ENCODE peak calls at places on chromosomes 16 and 17, in nine cellular contexts. B is ovary; N is GM04503; T is NCI-H510A; E is HFFc6; P is stimulated activated CD4-positive, alpha-beta T cell treated with anti-CD3 and anti-CD28 coated beads, TNF-alpha, amount 100 ng/mL, for 1 hour; Z is iris pigment epithelial cell; A is NCI-H1048; R is activated naive CD8-positive, alpha-beta T cell treated with anti-CD3 and anti-CD28 coated beads for 36 hours. C is an unnamed sample.
A peak's percentile ranks its signal among the peaks of the same experiment; 100 is the strongest.

GRCh38 chr17:60161598-60162330 is 12.0 kb downstream of the CA4 start:
- DNase-seq in B (no peak), N (no peak), T (no peak), E (no peak), P (no peak), Z (no peak), A (no peak), R (no peak), C (peak; percentile 85)

GRCh38 chr16:67029249-67030096 is 524 bp downstream of the CBFB start:
- DNase-seq in B (peak; percentile 68), N (no peak), T (no peak), E (peak; percentile 41), P (no peak), Z (peak; percentile 70), A (no peak), R (peak; percentile 68), C (peak; percentile 62)

GRCh38 chr17:44221072-44221861 is 1.8 kb upstream of the UBTF start:
- DNase-seq in B (peak; percentile 76), N (no peak), T (peak; percentile 75), E (peak; percentile 69), P (no peak), Z (peak; percentile 88), A (peak; percentile 37), R (peak; percentile 72), C (no peak)

GRCh38 chr16:84144301-84144858 is 597 bp downstream of the HSDL1 start:
- DNase-seq in B (peak; percentile 33), N (no peak), T (peak; percentile 5), E (no peak), P (no peak), Z (no peak), A (no peak), R (peak; percentile 71), C (no peak)

GRCh38 chr17:80925668-80926067 is 66.0 kb upstream of the CHMP6 start:
- DNase-seq in B (no peak), N (no peak), T (no peak), E (no peak), P (no peak), Z (no peak), A (no peak), R (no peak), C (no peak)

GRCh38 chr17:48100591-48101011 is 677 bp downstream of the CBX1 start:
- DNase-seq in B (peak; percentile 66), N (no peak), T (peak; percentile 75), E (peak; percentile 35), P (no peak), Z (peak; percentile 55), A (peak; percentile 17), R (no peak), C (no peak)

GRCh38 chr16:78405833-78406232 is 306.4 kb downstream of the WWOX start:
- DNase-seq in B (no peak), N (no peak), T (no peak), E (no peak), P (no peak), Z (no peak), A (no peak), R (no peak), C (no peak)

GRCh38 chr17:32569171-32570080 is 82.6 kb downstream of the CDK5R1 start:
- DNase-seq in B (no peak), N (peak; percentile 36), T (no peak), E (peak; percentile 42), P (no peak), Z (no peak), A (no peak), R (no peak), C (no peak)

GRCh38 chr17:31736855-31737625 is 122.0 kb downstream of the COPRS start:
- DNase-seq in B (no peak), N (no peak), T (no peak), E (no peak), P (no peak), Z (no peak), A (no peak), R (no peak), C (no peak)

GRCh38 chr16:67443299-67443698 is 12.4 kb downstream of the HSD11B2 start:
- DNase-seq in B (peak; percentile 75), N (peak; percentile 54), T (no peak), E (no peak), P (no peak), Z (no peak), A (no peak), R (no peak), C (no peak)

GRCh38 chr16:85460983-85461813 is 151.9 kb upstream of the GSE1 start:
- DNase-seq in B (peak; percentile 84), N (no peak), T (no peak), E (peak; percentile 45), P (no peak), Z (peak; percentile 69), A (no peak), R (no peak), C (no peak)

GRCh38 chr17:12996357-12996756 is 21.5 kb downstream of the ELAC2 start:
- DNase-seq in B (no peak), N (no peak), T (no peak), E (no peak), P (no peak), Z (no peak), A (no peak), R (no peak), C (no peak)

GRCh38 chr17:9011001-9011400 is 10.3 kb upstream of the NTN1 start:
- DNase-seq in B (no peak), N (no peak), T (no peak), E (no peak), P (no peak), Z (no peak), A (no peak), R (no peak), C (no peak)

GRCh38 chr17:77602062-77602746 is 356.3 kb upstream of the TNRC6C start:
- DNase-seq in B (no peak), N (peak; percentile 55), T (no peak), E (peak; percentile 74), P (no peak), Z (peak; percentile 31), A (no peak), R (no peak), C (no peak)

GRCh38 chr16:58085584-58086251 is 43.5 kb downstream of the CFAP20 start:
- DNase-seq in B (no peak), N (no peak), T (no peak), E (no peak), P (no peak), Z (no peak), A (no peak), R (no peak), C (no peak)

GRCh38 chr17:61065263-61065773 is 334.3 kb upstream of the TBX2 start:
- DNase-seq in B (no peak), N (peak; percentile 56), T (no peak), E (peak; percentile 24), P (no peak), Z (peak; percentile 69), A (no peak), R (no peak), C (no peak)

GRCh38 chr17:20184977-20185619 is 175.9 kb downstream of the SPECC1 start:
- DNase-seq in B (no peak), N (no peak), T (no peak), E (no peak), P (no peak), Z (no peak), A (no peak), R (no peak), C (peak; percentile 60)

GRCh38 chr16:89365044-89365467 is 125.3 kb downstream of the ANKRD11 start:
- DNase-seq in B (no peak), N (peak; percentile 64), T (no peak), E (peak; percentile 77), P (no peak), Z (peak; percentile 94), A (no peak), R (no peak), C (peak; percentile 62)

GRCh38 chr16:89924298-89924924 is 1.3 kb downstream of the TUBB3 start:
- DNase-seq in B (no peak), N (no peak), T (no peak), E (peak; percentile 52), P (no peak), Z (peak; percentile 44), A (no peak), R (no peak), C (no peak)

GRCh38 chr17:5183410-5183793 is 8.3 kb downstream of the ZNF594 start:
- DNase-seq in B (no peak), N (no peak), T (no peak), E (no peak), P (no peak), Z (no peak), A (no peak), R (no peak), C (no peak)

GRCh38 chr17:38541281-38541680 is 64.5 kb downstream of the SRCIN1 start:
- DNase-seq in B (no peak), N (no peak), T (peak; percentile 39), E (no peak), P (no peak), Z (no peak), A (no peak), R (no peak), C (no peak)

GRCh38 chr17:44997733-44998520 is 29.8 kb upstream of the C1QL1 start:
- DNase-seq in B (no peak), N (no peak), T (peak; percentile 54), E (no peak), P (no peak), Z (peak; percentile 29), A (no peak), R (no peak), C (no peak)

GRCh38 chr16:1984347-1985225 is 593 bp downstream of the GFER start:
- DNase-seq in B (no peak), N (no peak), T (no peak), E (no peak), P (no peak), Z (peak; percentile 39), A (no peak), R (no peak), C (no peak)

GRCh38 chr16:4283939-4284338 is 11.1 kb upstream of the TFAP4 start:
- DNase-seq in B (no peak), N (no peak), T (no peak), E (peak; percentile 20), P (no peak), Z (peak; percentile 46), A (no peak), R (no peak), C (no peak)

GRCh38 chr17:34163681-34164080 is 91.4 kb upstream of the CCL2 start:
- DNase-seq in B (no peak), N (no peak), T (no peak), E (peak; percentile 9), P (no peak), Z (no peak), A (no peak), R (no peak), C (no peak)

GRCh38 chr17:48647103-48647963 is 21.2 kb upstream of the HOXB9 start:
- DNase-seq in B (no peak), N (no peak), T (no peak), E (no peak), P (no peak), Z (no peak), A (no peak), R (no peak), C (no peak)

GRCh38 chr16:83305092-83305491 is 502.7 kb upstream of the HSBP1 start:
- DNase-seq in B (no peak), N (peak; percentile 85), T (no peak), E (peak; percentile 79), P (no peak), Z (peak; percentile 95), A (no peak), R (no peak), C (no peak)

GRCh38 chr17:15942207-15942833 is 2.6 kb upstream of the ADORA2B start:
- DNase-seq in B (no peak), N (no peak), T (no peak), E (no peak), P (no peak), Z (no peak), A (no peak), R (no peak), C (peak; percentile 80)

GRCh38 chr16:73058616-73059409 is 10.9 kb upstream of the ZFHX3 start:
- DNase-seq in B (peak; percentile 53), N (no peak), T (no peak), E (no peak), P (no peak), Z (peak; percentile 61), A (peak; percentile 58), R (peak; percentile 9), C (no peak)